ENCODE peak calls at places on chromosomes 12 and 14, in six cellular contexts. One of them, this sample, is unnamed.
A peak's percentile ranks its signal among the peaks of the same experiment; 100 is the strongest.

GRCh38 chr14:76938092-76938500 is 90.4 kb downstream of the IRF2BPL start:
- DNase-seq in AG09309: no peak
- DNase-seq in AG10803: no peak
- DNase-seq in neural progenitor cell: no peak
- DNase-seq in astrocyte of the cerebellum: peak; percentile 57
- DNase-seq in tibial artery: no peak
- DNase-seq in this sample: no peak

GRCh38 chr12:121467638-121468403 is 67.9 kb downstream of the RNF34 start:
- DNase-seq in AG09309: no peak
- DNase-seq in AG10803: no peak
- DNase-seq in astrocyte of the cerebellum: no peak
- DNase-seq in tibial artery: no peak
- DNase-seq in neural progenitor cell: peak; percentile 80
- DNase-seq in this sample: peak; percentile 22

GRCh38 chr14:32702571-32702970 is 236.1 kb upstream of the NPAS3 start:
- DNase-seq in tibial artery: peak; percentile 68
- DNase-seq in AG10803: peak; percentile 40
- DNase-seq in neural progenitor cell: peak; percentile 78
- DNase-seq in astrocyte of the cerebellum: no peak
- DNase-seq in AG09309: no peak
- DNase-seq in this sample: peak; percentile 31

GRCh38 chr12:51403744-51404143 is 12.5 kb upstream of the GALNT6 start:
- DNase-seq in astrocyte of the cerebellum: no peak
- DNase-seq in tibial artery: no peak
- DNase-seq in AG10803: no peak
- DNase-seq in neural progenitor cell: no peak
- DNase-seq in AG09309: no peak
- DNase-seq in this sample: no peak

GRCh38 chr12:111858778-111859177 is 16.8 kb downstream of the MAPKAPK5 start:
- DNase-seq in astrocyte of the cerebellum: no peak
- DNase-seq in AG09309: no peak
- DNase-seq in tibial artery: no peak
- DNase-seq in AG10803: no peak
- DNase-seq in neural progenitor cell: no peak
- DNase-seq in this sample: no peak

GRCh38 chr14:97380539-97380941 is 583.4 kb downstream of the VRK1 start:
- DNase-seq in astrocyte of the cerebellum: no peak
- DNase-seq in tibial artery: no peak
- DNase-seq in neural progenitor cell: no peak
- DNase-seq in AG10803: no peak
- DNase-seq in AG09309: no peak
- DNase-seq in this sample: no peak

GRCh38 chr14:31280871-31281220 is 73.3 kb upstream of the HECTD1 start:
- DNase-seq in AG10803: no peak
- DNase-seq in astrocyte of the cerebellum: no peak
- DNase-seq in tibial artery: no peak
- DNase-seq in AG09309: no peak
- DNase-seq in neural progenitor cell: no peak
- DNase-seq in this sample: no peak

GRCh38 chr12:49244161-49244560 is 20.7 kb upstream of the TUBA1C start:
- DNase-seq in tibial artery: no peak
- DNase-seq in astrocyte of the cerebellum: peak; percentile 72
- DNase-seq in neural progenitor cell: no peak
- DNase-seq in AG09309: no peak
- DNase-seq in AG10803: peak; percentile 89
- DNase-seq in this sample: no peak

GRCh38 chr12:26345471-26346003 is 150.2 kb downstream of the SSPN start:
- DNase-seq in neural progenitor cell: no peak
- DNase-seq in astrocyte of the cerebellum: no peak
- DNase-seq in AG10803: no peak
- DNase-seq in AG09309: no peak
- DNase-seq in tibial artery: no peak
- DNase-seq in this sample: no peak

GRCh38 chr12:2384533-2385328 is 331.9 kb downstream of the CACNA1C start:
- DNase-seq in neural progenitor cell: no peak
- DNase-seq in AG09309: peak; percentile 79
- DNase-seq in astrocyte of the cerebellum: peak; percentile 16
- DNase-seq in tibial artery: no peak
- DNase-seq in AG10803: peak; percentile 83
- DNase-seq in this sample: no peak

GRCh38 chr12:12715459-12716150 is 1.6 kb upstream of the CDKN1B start:
- DNase-seq in neural progenitor cell: no peak
- DNase-seq in AG09309: no peak
- DNase-seq in astrocyte of the cerebellum: no peak
- DNase-seq in tibial artery: no peak
- DNase-seq in AG10803: no peak
- DNase-seq in this sample: no peak

GRCh38 chr14:89775161-89775560 is 179.4 kb downstream of the EFCAB11 start:
- DNase-seq in tibial artery: no peak
- DNase-seq in neural progenitor cell: no peak
- DNase-seq in AG10803: no peak
- DNase-seq in astrocyte of the cerebellum: no peak
- DNase-seq in AG09309: no peak
- DNase-seq in this sample: no peak

GRCh38 chr12:13976028-13976584 is 5.3 kb downstream of the GRIN2B start:
- DNase-seq in astrocyte of the cerebellum: no peak
- DNase-seq in tibial artery: no peak
- DNase-seq in neural progenitor cell: peak; percentile 12
- DNase-seq in AG09309: no peak
- DNase-seq in AG10803: no peak
- DNase-seq in this sample: no peak

GRCh38 chr12:97093187-97093683 is 186.2 kb downstream of the NEDD1 start:
- DNase-seq in neural progenitor cell: no peak
- DNase-seq in AG10803: no peak
- DNase-seq in tibial artery: no peak
- DNase-seq in AG09309: no peak
- DNase-seq in astrocyte of the cerebellum: no peak
- DNase-seq in this sample: no peak

GRCh38 chr12:97308576-97309198 is 153.9 kb upstream of the RMST start:
- DNase-seq in neural progenitor cell: peak; percentile 24
- DNase-seq in astrocyte of the cerebellum: peak; percentile 62
- DNase-seq in AG09309: peak; percentile 37
- DNase-seq in tibial artery: no peak
- DNase-seq in AG10803: peak; percentile 63
- DNase-seq in this sample: no peak

GRCh38 chr14:95533822-95534221 is 1.0 kb upstream of the GLRX5 start:
- DNase-seq in neural progenitor cell: peak; percentile 37
- DNase-seq in AG09309: no peak
- DNase-seq in tibial artery: no peak
- DNase-seq in astrocyte of the cerebellum: no peak
- DNase-seq in AG10803: peak; percentile 13
- DNase-seq in this sample: no peak

GRCh38 chr14:22822619-22823551 is 6.8 kb upstream of the MRPL52 start:
- DNase-seq in neural progenitor cell: peak; percentile 96
- DNase-seq in tibial artery: peak; percentile 76
- DNase-seq in AG10803: peak; percentile 89
- DNase-seq in AG09309: no peak
- DNase-seq in astrocyte of the cerebellum: peak; percentile 92
- DNase-seq in this sample: peak; percentile 96

GRCh38 chr14:68363841-68364711 is 428.8 kb downstream of the ZFP36L1 start:
- DNase-seq in neural progenitor cell: peak; percentile 95
- DNase-seq in astrocyte of the cerebellum: peak; percentile 47
- DNase-seq in AG09309: no peak
- DNase-seq in AG10803: no peak
- DNase-seq in tibial artery: peak; percentile 62
- DNase-seq in this sample: no peak

GRCh38 chr12:91922674-91923073 is 223.0 kb downstream of the BTG1 start:
- DNase-seq in neural progenitor cell: no peak
- DNase-seq in AG10803: peak; percentile 22
- DNase-seq in astrocyte of the cerebellum: no peak
- DNase-seq in tibial artery: no peak
- DNase-seq in AG09309: no peak
- DNase-seq in this sample: no peak

GRCh38 chr14:61328629-61329262 is 7.4 kb downstream of the PRKCH start:
- DNase-seq in astrocyte of the cerebellum: no peak
- DNase-seq in AG09309: no peak
- DNase-seq in tibial artery: no peak
- DNase-seq in AG10803: no peak
- DNase-seq in neural progenitor cell: no peak
- DNase-seq in this sample: no peak

GRCh38 chr12:12425616-12426015 is 68.7 kb downstream of the BORCS5 start:
- DNase-seq in AG09309: no peak
- DNase-seq in AG10803: peak; percentile 57
- DNase-seq in astrocyte of the cerebellum: no peak
- DNase-seq in tibial artery: no peak
- DNase-seq in neural progenitor cell: no peak
- DNase-seq in this sample: no peak

GRCh38 chr14:95361373-95362179 is 41.9 kb upstream of the CLMN start:
- DNase-seq in astrocyte of the cerebellum: no peak
- DNase-seq in neural progenitor cell: peak; percentile 60
- DNase-seq in AG09309: no peak
- DNase-seq in tibial artery: no peak
- DNase-seq in AG10803: no peak
- DNase-seq in this sample: no peak

DNA sequence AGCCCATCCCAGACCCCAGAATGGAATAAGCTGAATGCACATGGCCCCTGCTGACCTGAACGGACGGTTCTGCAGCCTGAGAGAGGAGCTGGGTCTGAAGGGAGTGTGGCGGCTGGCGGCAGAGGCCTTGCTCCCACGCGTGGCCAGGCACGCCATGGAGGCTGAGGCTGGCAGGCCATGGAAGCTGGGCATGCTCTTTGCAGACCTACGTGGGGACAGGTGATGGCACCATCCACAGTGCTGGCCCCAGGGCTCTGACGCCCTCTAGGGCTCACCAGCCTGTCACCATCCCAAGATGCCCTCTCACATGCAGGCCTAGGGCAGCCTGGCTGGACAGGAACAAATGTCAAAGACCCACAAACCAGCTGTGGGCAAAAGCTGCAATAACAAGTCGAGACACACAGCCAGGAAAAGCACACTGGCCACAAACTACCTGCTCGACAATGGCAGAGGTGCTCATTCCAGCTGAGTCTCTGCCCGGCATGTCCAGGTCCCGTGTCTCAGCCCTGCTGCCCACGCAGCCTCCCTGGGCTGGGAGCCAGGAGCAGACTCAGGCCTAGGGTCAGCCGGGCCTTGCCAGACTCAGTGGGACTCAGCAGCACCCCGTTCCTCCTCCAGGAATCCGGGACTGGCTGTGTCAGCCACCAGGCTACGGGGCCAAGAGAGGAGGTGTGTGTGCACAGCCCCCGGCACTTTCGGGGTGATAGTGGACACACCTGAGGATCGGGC is 19.7 kb downstream of the BTBD6 start:
- DNase-seq in AG10803: no peak
- DNase-seq in tibial artery: no peak
- DNase-seq in AG09309: no peak
- DNase-seq in astrocyte of the cerebellum: no peak
- DNase-seq in neural progenitor cell: no peak
- DNase-seq in this sample: no peak
- TF ChIP-seq CTCF in AG10803: no peak
- TF ChIP-seq CTCF in tibial artery: no peak
- TF ChIP-seq CTCF in AG09309: no peak
- TF ChIP-seq CTCF in astrocyte of the cerebellum: no peak
- TF ChIP-seq CTCF in neural progenitor cell: peak; percentile 8
- TF ChIP-seq CTCF in this sample: no peak

DNA sequence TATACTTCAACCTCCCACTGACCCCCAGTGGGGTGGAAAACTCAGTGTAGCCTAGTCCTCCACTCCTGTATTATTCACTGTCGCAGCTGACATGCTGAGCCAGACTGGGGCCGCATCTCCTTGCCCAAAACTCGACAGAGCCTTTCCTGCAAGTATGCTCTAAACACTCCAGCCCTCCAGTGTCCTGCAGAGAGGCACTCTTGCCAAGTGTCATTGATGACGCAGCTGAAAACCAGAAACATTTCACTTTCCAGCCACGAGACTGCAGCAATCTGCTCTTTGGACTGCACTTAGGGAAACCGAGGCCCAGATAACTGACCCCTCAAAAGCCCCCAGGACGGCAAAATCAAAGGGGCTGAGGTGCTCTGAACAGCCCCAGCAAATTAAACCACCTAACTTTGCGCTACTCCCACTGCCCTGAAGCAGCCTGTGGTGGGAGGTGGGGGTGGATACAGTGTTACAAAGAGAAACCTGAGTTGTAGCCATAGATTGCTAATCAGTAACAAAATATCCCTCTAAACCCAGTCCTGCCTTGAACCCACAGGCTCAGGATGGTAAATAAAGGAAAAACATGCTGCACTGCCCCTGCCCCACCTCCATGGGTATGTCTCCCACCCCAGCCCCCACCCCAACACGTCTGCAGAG is 2.6 kb downstream of the CCDC85C start:
- DNase-seq in astrocyte of the cerebellum: peak; percentile 79
- DNase-seq in tibial artery: no peak
- DNase-seq in AG10803: peak; percentile 32
- DNase-seq in AG09309: no peak
- DNase-seq in neural progenitor cell: no peak
- DNase-seq in this sample: no peak
- TF ChIP-seq CTCF in astrocyte of the cerebellum: no peak
- TF ChIP-seq CTCF in tibial artery: no peak
- TF ChIP-seq CTCF in AG10803: no peak
- TF ChIP-seq CTCF in AG09309: no peak
- TF ChIP-seq CTCF in neural progenitor cell: no peak
- TF ChIP-seq CTCF in this sample: no peak

GRCh38 chr12:57152408-57153038 is 5.1 kb upstream of the LRP1-AS start:
- DNase-seq in AG10803: peak; percentile 72
- DNase-seq in AG09309: no peak
- DNase-seq in astrocyte of the cerebellum: peak; percentile 63
- DNase-seq in neural progenitor cell: no peak
- DNase-seq in tibial artery: peak; percentile 88
- DNase-seq in this sample: peak; percentile 94

GRCh38 chr12:57150400-57150799 is 3.0 kb upstream of the LRP1-AS start:
- DNase-seq in AG09309: no peak
- DNase-seq in tibial artery: no peak
- DNase-seq in neural progenitor cell: no peak
- DNase-seq in astrocyte of the cerebellum: no peak
- DNase-seq in AG10803: no peak
- DNase-seq in this sample: no peak

GRCh38 chr12:57154076-57154475 is 6.7 kb upstream of the LRP1-AS start:
- DNase-seq in AG09309: no peak
- DNase-seq in AG10803: no peak
- DNase-seq in astrocyte of the cerebellum: no peak
- DNase-seq in tibial artery: no peak
- DNase-seq in neural progenitor cell: no peak
- DNase-seq in this sample: no peak

GRCh38 chr12:57153420-57153997 is 6.1 kb upstream of the LRP1-AS start:
- DNase-seq in astrocyte of the cerebellum: no peak
- DNase-seq in neural progenitor cell: no peak
- DNase-seq in AG09309: no peak
- DNase-seq in tibial artery: no peak
- DNase-seq in AG10803: no peak
- DNase-seq in this sample: no peak

GRCh38 chr12:57151741-57152407 is 4.5 kb upstream of the LRP1-AS start:
- DNase-seq in AG10803: peak; percentile 97
- DNase-seq in tibial artery: no peak
- DNase-seq in AG09309: peak; percentile 78
- DNase-seq in astrocyte of the cerebellum: peak; percentile 91
- DNase-seq in neural progenitor cell: no peak
- DNase-seq in this sample: no peak
- TF ChIP-seq CTCF in AG10803: no peak
- TF ChIP-seq CTCF in tibial artery: no peak
- TF ChIP-seq CTCF in AG09309: no peak
- TF ChIP-seq CTCF in astrocyte of the cerebellum: no peak
- TF ChIP-seq CTCF in neural progenitor cell: no peak
- TF ChIP-seq CTCF in this sample: no peak

DNA sequence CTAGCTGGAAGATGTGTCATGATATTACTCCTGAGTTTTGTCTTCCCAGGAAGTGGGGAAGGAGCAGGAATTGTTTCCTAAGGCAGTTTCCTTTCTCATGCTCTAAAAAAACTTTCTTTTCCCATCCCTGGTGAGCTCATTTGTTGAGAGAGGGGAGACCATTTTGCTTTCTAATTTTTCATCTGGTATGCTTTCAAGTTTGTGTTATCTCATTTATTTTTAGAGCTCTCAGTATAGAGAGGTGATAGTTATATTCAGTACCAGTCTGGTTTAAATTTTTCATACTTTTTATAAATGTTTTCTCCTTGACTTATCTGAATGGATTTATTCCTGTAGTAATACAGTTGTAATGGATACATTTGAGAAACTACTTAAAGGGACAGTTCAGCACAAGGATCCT is 79.6 kb downstream of the FBXW8 start:
- DNase-seq in tibial artery: no peak
- DNase-seq in AG09309: no peak
- DNase-seq in astrocyte of the cerebellum: no peak
- DNase-seq in AG10803: no peak
- DNase-seq in neural progenitor cell: no peak
- DNase-seq in this sample: no peak
- TF ChIP-seq CTCF in tibial artery: no peak
- TF ChIP-seq CTCF in AG09309: no peak
- TF ChIP-seq CTCF in astrocyte of the cerebellum: no peak
- TF ChIP-seq CTCF in AG10803: no peak
- TF ChIP-seq CTCF in neural progenitor cell: no peak
- TF ChIP-seq CTCF in this sample: no peak

This sample was measured in lower leg skin.